ENCODE peak calls at places on chromosomes 7 and 10, in five cellular contexts. One of them, this sample, is unnamed.

GRCh38 chr7:84277628-84278224 is 83.1 kb upstream of the SEMA3A start:
- DNase-seq in bronchial epithelial cell: no peak
- DNase-seq in GM12878: no peak
- DNase-seq in neuronal stem cell: peak; percentile 77
- DNase-seq in astrocyte of the spinal cord: peak; percentile 19
- DNase-seq in this sample: no peak

GRCh38 chr10:69327463-69328345 is 49.4 kb downstream of the HK1 start:
- DNase-seq in bronchial epithelial cell: peak; percentile 74
- DNase-seq in astrocyte of the spinal cord: peak; percentile 62
- DNase-seq in neuronal stem cell: no peak
- DNase-seq in GM12878: no peak
- DNase-seq in this sample: peak; percentile 91

GRCh38 chr7:121137580-121137979 is 149.1 kb downstream of the CPED1 start:
- DNase-seq in GM12878: no peak
- DNase-seq in neuronal stem cell: no peak
- DNase-seq in astrocyte of the spinal cord: no peak
- DNase-seq in bronchial epithelial cell: no peak
- DNase-seq in this sample: no peak

GRCh38 chr7:5005066-5005465 is 40.6 kb upstream of the RBAK start:
- DNase-seq in astrocyte of the spinal cord: no peak
- DNase-seq in neuronal stem cell: no peak
- DNase-seq in GM12878: no peak
- DNase-seq in bronchial epithelial cell: peak; percentile 78
- DNase-seq in this sample: no peak

GRCh38 chr10:106565546-106565945 is 599.0 kb downstream of the SORCS1 start:
- DNase-seq in bronchial epithelial cell: peak; percentile 82
- DNase-seq in GM12878: no peak
- DNase-seq in astrocyte of the spinal cord: peak; percentile 30
- DNase-seq in neuronal stem cell: no peak
- DNase-seq in this sample: no peak

GRCh38 chr10:91420868-91421267 is 10.7 kb downstream of the HECTD2 start:
- DNase-seq in bronchial epithelial cell: peak; percentile 62
- DNase-seq in astrocyte of the spinal cord: peak; percentile 60
- DNase-seq in neuronal stem cell: no peak
- DNase-seq in GM12878: no peak
- DNase-seq in this sample: no peak

GRCh38 chr7:141073173-141073640 is 657 bp upstream of the TMEM178B start:
- DNase-seq in neuronal stem cell: peak; percentile 77
- DNase-seq in bronchial epithelial cell: no peak
- DNase-seq in astrocyte of the spinal cord: peak; percentile 54
- DNase-seq in GM12878: no peak
- DNase-seq in this sample: no peak

GRCh38 chr7:50584793-50585399 is 19.7 kb upstream of the DDC start:
- DNase-seq in neuronal stem cell: no peak
- DNase-seq in GM12878: no peak
- DNase-seq in astrocyte of the spinal cord: no peak
- DNase-seq in bronchial epithelial cell: peak; percentile 92
- DNase-seq in this sample: no peak

GRCh38 chr7:82722946-82723345 is 279.4 kb upstream of the CACNA2D1 start:
- DNase-seq in bronchial epithelial cell: no peak
- DNase-seq in neuronal stem cell: no peak
- DNase-seq in GM12878: no peak
- DNase-seq in astrocyte of the spinal cord: no peak
- DNase-seq in this sample: no peak

GRCh38 chr10:70649526-70649925 is 22.8 kb upstream of the ADAMTS14 start:
- DNase-seq in astrocyte of the spinal cord: peak; percentile 61
- DNase-seq in neuronal stem cell: no peak
- DNase-seq in bronchial epithelial cell: peak; percentile 96
- DNase-seq in GM12878: no peak
- DNase-seq in this sample: no peak

GRCh38 chr7:7639847-7640220 is 718 bp upstream of the UMAD1 start:
- DNase-seq in bronchial epithelial cell: peak; percentile 52
- DNase-seq in neuronal stem cell: no peak
- DNase-seq in astrocyte of the spinal cord: no peak
- DNase-seq in GM12878: peak; percentile 27
- DNase-seq in this sample: no peak

GRCh38 chr10:124151466-124152095 is 58.2 kb upstream of the CHST15 start:
- DNase-seq in neuronal stem cell: no peak
- DNase-seq in astrocyte of the spinal cord: no peak
- DNase-seq in GM12878: no peak
- DNase-seq in bronchial epithelial cell: no peak
- DNase-seq in this sample: no peak

GRCh38 chr7:94642838-94643653 is 12.9 kb downstream of the SGCE start:
- DNase-seq in bronchial epithelial cell: peak; percentile 42
- DNase-seq in neuronal stem cell: no peak
- DNase-seq in astrocyte of the spinal cord: no peak
- DNase-seq in GM12878: no peak
- DNase-seq in this sample: no peak

GRCh38 chr10:54958844-54959243 is 157.8 kb upstream of the PCDH15 start:
- DNase-seq in GM12878: no peak
- DNase-seq in astrocyte of the spinal cord: no peak
- DNase-seq in neuronal stem cell: no peak
- DNase-seq in bronchial epithelial cell: peak; percentile 2
- DNase-seq in this sample: no peak

GRCh38 chr10:100184426-100185219 is 1.2 kb downstream of the ERLIN1 start:
- DNase-seq in neuronal stem cell: no peak
- DNase-seq in astrocyte of the spinal cord: peak; percentile 36
- DNase-seq in GM12878: no peak
- DNase-seq in bronchial epithelial cell: peak; percentile 28
- DNase-seq in this sample: no peak

GRCh38 chr10:94639902-94640301 is 43.6 kb upstream of the CYP2C18 start:
- DNase-seq in bronchial epithelial cell: no peak
- DNase-seq in astrocyte of the spinal cord: no peak
- DNase-seq in neuronal stem cell: no peak
- DNase-seq in GM12878: no peak
- DNase-seq in this sample: no peak

GRCh38 chr10:34702093-34702952 is 112.8 kb downstream of the PARD3 start:
- DNase-seq in neuronal stem cell: peak; percentile 6
- DNase-seq in GM12878: no peak
- DNase-seq in bronchial epithelial cell: peak; percentile 91
- DNase-seq in astrocyte of the spinal cord: no peak
- DNase-seq in this sample: no peak

GRCh38 chr7:148584154-148584827 is 6.3 kb upstream of the C7orf33 start:
- DNase-seq in neuronal stem cell: no peak
- DNase-seq in bronchial epithelial cell: no peak
- DNase-seq in GM12878: no peak
- DNase-seq in astrocyte of the spinal cord: no peak
- DNase-seq in this sample: no peak

GRCh38 chr7:39468841-39469240 is 97.4 kb upstream of the YAE1 start:
- DNase-seq in neuronal stem cell: no peak
- DNase-seq in astrocyte of the spinal cord: no peak
- DNase-seq in bronchial epithelial cell: no peak
- DNase-seq in GM12878: no peak
- DNase-seq in this sample: no peak

GRCh38 chr7:52656098-52656497 is 379.3 kb upstream of the POM121L12 start:
- DNase-seq in astrocyte of the spinal cord: no peak
- DNase-seq in bronchial epithelial cell: no peak
- DNase-seq in GM12878: no peak
- DNase-seq in neuronal stem cell: no peak
- DNase-seq in this sample: no peak

GRCh38 chr7:74272305-74273038 is 16.7 kb upstream of the CLIP2 start:
- DNase-seq in astrocyte of the spinal cord: peak; percentile 95
- DNase-seq in bronchial epithelial cell: peak; percentile 47
- DNase-seq in neuronal stem cell: no peak
- DNase-seq in GM12878: peak; percentile 97
- DNase-seq in this sample: peak; percentile 85

GRCh38 chr7:98079891-98080653 is 26.6 kb upstream of the LMTK2 start:
- DNase-seq in GM12878: no peak
- DNase-seq in bronchial epithelial cell: no peak
- DNase-seq in astrocyte of the spinal cord: no peak
- DNase-seq in neuronal stem cell: no peak
- DNase-seq in this sample: no peak

GRCh38 chr7:5533821-5534367 is 110.3 kb upstream of the TNRC18 start:
- DNase-seq in astrocyte of the spinal cord: no peak
- DNase-seq in bronchial epithelial cell: no peak
- DNase-seq in neuronal stem cell: no peak
- DNase-seq in GM12878: no peak
- DNase-seq in this sample: no peak

GRCh38 chr7:34849163-34849960 is 187.9 kb downstream of the DPY19L1 start:
- DNase-seq in astrocyte of the spinal cord: peak; percentile 10
- DNase-seq in neuronal stem cell: no peak
- DNase-seq in GM12878: no peak
- DNase-seq in bronchial epithelial cell: peak; percentile 50
- DNase-seq in this sample: no peak

GRCh38 chr7:132488634-132489302 is 87.5 kb downstream of the PLXNA4 start:
- DNase-seq in astrocyte of the spinal cord: peak; percentile 46
- DNase-seq in neuronal stem cell: no peak
- DNase-seq in bronchial epithelial cell: no peak
- DNase-seq in GM12878: no peak
- DNase-seq in this sample: no peak

GRCh38 chr7:270351-270983 is 19.5 kb upstream of the FOXL3 start:
- DNase-seq in astrocyte of the spinal cord: no peak
- DNase-seq in neuronal stem cell: no peak
- DNase-seq in GM12878: no peak
- DNase-seq in bronchial epithelial cell: no peak
- DNase-seq in this sample: no peak

GRCh38 chr7:100897111-100897608 is 1.5 kb upstream of the ACHE start:
- DNase-seq in astrocyte of the spinal cord: no peak
- DNase-seq in neuronal stem cell: no peak
- DNase-seq in bronchial epithelial cell: no peak
- DNase-seq in GM12878: no peak
- DNase-seq in this sample: no peak

GRCh38 chr10:75034131-75034512 is 77.3 kb upstream of the SAMD8 start:
- DNase-seq in bronchial epithelial cell: peak; percentile 39
- DNase-seq in neuronal stem cell: no peak
- DNase-seq in astrocyte of the spinal cord: no peak
- DNase-seq in GM12878: no peak
- DNase-seq in this sample: no peak

GRCh38 chr10:126229701-126230100 is 158.6 kb downstream of the ADAM12 start:
- DNase-seq in neuronal stem cell: no peak
- DNase-seq in astrocyte of the spinal cord: no peak
- DNase-seq in bronchial epithelial cell: no peak
- DNase-seq in GM12878: no peak
- DNase-seq in this sample: no peak

GRCh38 chr7:156606618-156607331 is 33.8 kb upstream of the RNF32 start:
- DNase-seq in GM12878: no peak
- DNase-seq in astrocyte of the spinal cord: no peak
- DNase-seq in neuronal stem cell: no peak
- DNase-seq in bronchial epithelial cell: no peak
- DNase-seq in this sample: no peak

GRCh38 chr7:156609010-156609877 is 31.3 kb upstream of the RNF32 start:
- DNase-seq in astrocyte of the spinal cord: no peak
- DNase-seq in neuronal stem cell: no peak
- DNase-seq in bronchial epithelial cell: no peak
- DNase-seq in GM12878: no peak
- DNase-seq in this sample: no peak

GRCh38 chr7:156607332-156608175 is 33.0 kb upstream of the RNF32 start:
- DNase-seq in bronchial epithelial cell: no peak
- DNase-seq in GM12878: no peak
- DNase-seq in neuronal stem cell: no peak
- DNase-seq in astrocyte of the spinal cord: no peak
- DNase-seq in this sample: no peak

GRCh38 chr7:156606135-156606534 is 34.4 kb upstream of the RNF32 start:
- DNase-seq in bronchial epithelial cell: no peak
- DNase-seq in GM12878: no peak
- DNase-seq in astrocyte of the spinal cord: no peak
- DNase-seq in neuronal stem cell: no peak
- DNase-seq in this sample: no peak

DNA sequence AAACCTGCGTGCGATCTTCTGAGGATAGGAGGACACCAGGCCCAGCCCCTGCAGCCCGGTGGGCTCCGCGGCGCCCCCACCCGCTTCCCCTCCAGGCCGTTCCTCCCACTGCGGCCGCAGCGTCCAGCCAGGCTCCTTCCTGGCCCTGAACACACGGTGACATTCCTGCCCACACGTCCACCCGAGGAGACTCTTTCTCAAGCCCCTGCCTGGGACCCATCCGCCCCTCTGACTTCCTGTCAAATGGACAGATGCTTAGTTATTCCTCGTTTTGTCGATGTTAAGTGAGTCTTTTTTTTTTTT is 32.4 kb upstream of the RNF32 start:
- DNase-seq in GM12878: no peak
- DNase-seq in astrocyte of the spinal cord: no peak
- DNase-seq in bronchial epithelial cell: no peak
- DNase-seq in neuronal stem cell: no peak
- DNase-seq in this sample: no peak
- H3K4me3 ChIP-seq in GM12878: peak overlapping the region; percentile 15
- H3K4me3 ChIP-seq in astrocyte of the spinal cord: peak overlapping the region; percentile 25
- H3K4me3 ChIP-seq in bronchial epithelial cell: no peak overlapping the region
- H3K4me3 ChIP-seq in neuronal stem cell: no peak overlapping the region
- H3K4me3 ChIP-seq in this sample: peak overlapping the region; percentile 64

DNA sequence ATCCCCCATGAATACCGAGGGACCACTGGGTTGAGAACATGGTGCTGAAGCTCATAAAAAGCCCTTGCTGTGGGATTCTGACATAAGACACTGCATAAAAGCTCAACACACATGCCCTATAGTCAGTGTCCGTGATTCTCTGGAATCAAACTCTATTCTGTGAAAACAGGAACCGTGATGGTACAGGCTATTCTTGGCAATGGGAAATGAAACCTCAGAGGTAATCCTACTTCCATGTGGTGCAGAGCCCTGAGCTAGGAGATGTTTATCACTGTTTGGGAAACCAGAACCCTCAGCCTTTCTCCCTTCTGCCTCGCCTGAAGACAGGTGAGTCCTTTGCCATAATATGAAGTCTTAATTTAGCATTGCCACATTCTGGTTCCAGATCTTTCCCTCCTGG is 80.8 kb upstream of the PRSS1 start:
- DNase-seq in GM12878: no peak
- DNase-seq in neuronal stem cell: no peak
- DNase-seq in astrocyte of the spinal cord: no peak
- DNase-seq in bronchial epithelial cell: no peak
- DNase-seq in this sample: no peak
- H3K4me3 ChIP-seq in GM12878: no peak overlapping the region
- H3K4me3 ChIP-seq in neuronal stem cell: no peak overlapping the region
- H3K4me3 ChIP-seq in astrocyte of the spinal cord: no peak overlapping the region
- H3K4me3 ChIP-seq in bronchial epithelial cell: no peak overlapping the region
- H3K4me3 ChIP-seq in this sample: no peak overlapping the region

DNA sequence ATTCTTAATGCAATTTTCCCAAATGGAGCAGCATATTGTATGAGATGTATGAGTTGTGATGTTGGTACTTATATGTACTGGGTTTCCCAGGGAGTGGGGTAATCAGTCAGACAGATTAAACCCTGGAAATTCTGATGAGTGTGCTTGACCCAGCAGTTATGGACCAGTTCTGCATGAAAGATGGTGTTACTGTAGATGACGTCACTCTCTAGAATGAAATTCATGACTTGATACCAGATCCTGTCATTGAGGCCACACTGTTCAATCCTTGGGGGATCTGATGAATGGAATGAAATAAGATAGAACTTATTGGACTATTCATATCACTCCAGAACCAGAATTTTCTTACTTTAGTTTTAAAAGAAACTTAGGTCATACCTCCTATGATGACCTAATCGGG is 534.3 kb downstream of the PLXDC2 start:
- DNase-seq in bronchial epithelial cell: no peak
- DNase-seq in astrocyte of the spinal cord: no peak
- DNase-seq in neuronal stem cell: no peak
- DNase-seq in GM12878: no peak
- DNase-seq in this sample: no peak
- H3K4me3 ChIP-seq in bronchial epithelial cell: no peak overlapping the region
- H3K4me3 ChIP-seq in astrocyte of the spinal cord: no peak overlapping the region
- H3K4me3 ChIP-seq in neuronal stem cell: no peak overlapping the region
- H3K4me3 ChIP-seq in GM12878: no peak overlapping the region
- H3K4me3 ChIP-seq in this sample: no peak overlapping the region

DNA sequence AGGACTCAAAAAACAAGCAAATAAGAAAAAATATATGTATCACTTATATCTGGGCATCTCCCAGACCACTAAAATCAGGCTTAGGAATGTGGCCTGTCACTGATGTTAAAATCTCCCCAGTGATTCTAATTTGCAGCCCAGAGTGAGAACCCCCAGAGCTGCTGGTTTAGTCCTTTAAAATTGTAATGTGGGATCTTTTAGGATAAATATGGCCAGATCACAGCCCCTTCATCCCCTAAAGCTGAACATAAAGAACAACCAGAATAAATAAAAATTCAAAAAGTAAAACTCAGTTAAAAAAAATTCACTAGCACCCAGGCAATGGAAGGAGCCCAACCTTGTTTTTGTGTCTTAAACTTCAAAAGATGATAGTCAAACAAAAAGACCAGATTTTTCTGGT is 46.4 kb upstream of the MTURN start:
- DNase-seq in bronchial epithelial cell: no peak
- DNase-seq in GM12878: no peak
- DNase-seq in astrocyte of the spinal cord: no peak
- DNase-seq in neuronal stem cell: no peak
- DNase-seq in this sample: no peak
- H3K4me3 ChIP-seq in bronchial epithelial cell: no peak overlapping the region
- H3K4me3 ChIP-seq in GM12878: no peak overlapping the region
- H3K4me3 ChIP-seq in astrocyte of the spinal cord: no peak overlapping the region
- H3K4me3 ChIP-seq in neuronal stem cell: no peak overlapping the region
- H3K4me3 ChIP-seq in this sample: no peak overlapping the region

This sample was measured in coronary artery.